ENCODE peak calls at places on chromosomes 5 and 9, in nine cellular contexts. E, P, S, A, G, Q, V, F and J are unnamed samples.

GRCh38 chr9:631596-631995 is 209.9 kb upstream of the DMRT1 start:
- DNase-seq in E (no peak), P (no peak), S (no peak), A (no peak), G (no peak), Q (no peak), V (no peak), F (peak; percentile 16), J (no peak)

GRCh38 chr5:138662599-138662998 is 87.4 kb upstream of the HSPA9 start:
- DNase-seq in E (no peak), P (no peak), S (no peak), A (no peak), G (no peak), Q (no peak), V (no peak), F (no peak), J (no peak)

GRCh38 chr9:3992924-3993323 is 306.9 kb downstream of the GLIS3 start:
- DNase-seq in E (no peak), P (peak; percentile 8), S (no peak), A (no peak), G (no peak), Q (peak; percentile 36), V (no peak), F (no peak), J (no peak)

GRCh38 chr5:14305045-14305444 is 161.9 kb downstream of the TRIO start:
- DNase-seq in E (no peak), P (no peak), S (no peak), A (no peak), G (peak; percentile 70), Q (peak; percentile 14), V (no peak), F (peak; percentile 24), J (no peak)

GRCh38 chr9:111966851-111967250 is 70.2 kb downstream of the UGCG start:
- DNase-seq in E (no peak), P (no peak), S (no peak), A (no peak), G (no peak), Q (no peak), V (no peak), F (no peak), J (no peak)

GRCh38 chr9:17005085-17005484 is 129.8 kb upstream of the CNTLN start:
- DNase-seq in E (peak; percentile 50), P (peak; percentile 56), S (peak; percentile 81), A (no peak), G (no peak), Q (peak; percentile 41), V (peak; percentile 55), F (no peak), J (no peak)

GRCh38 chr9:86706391-86706790 is 240.9 kb downstream of the GAS1 start:
- DNase-seq in E (no peak), P (no peak), S (no peak), A (no peak), G (no peak), Q (no peak), V (no peak), F (no peak), J (no peak)

GRCh38 chr9:18238254-18238653 is 235.7 kb upstream of the ADAMTSL1 start:
- DNase-seq in E (no peak), P (no peak), S (no peak), A (no peak), G (peak; percentile 73), Q (peak; percentile 17), V (no peak), F (no peak), J (no peak)

GRCh38 chr9:89021154-89021803 is 30.0 kb downstream of the S1PR3 start:
- DNase-seq in E (no peak), P (peak; percentile 72), S (no peak), A (no peak), G (peak; percentile 63), Q (peak; percentile 70), V (no peak), F (peak; percentile 41), J (no peak)

GRCh38 chr9:33517373-33517772 is 6.7 kb upstream of the ANKRD18B start:
- DNase-seq in E (peak; percentile 21), P (no peak), S (no peak), A (no peak), G (peak; percentile 44), Q (no peak), V (no peak), F (no peak), J (no peak)

GRCh38 chr9:22105005-22105722 is 96.1 kb upstream of the CDKN2B start:
- DNase-seq in E (no peak), P (no peak), S (no peak), A (no peak), G (no peak), Q (no peak), V (no peak), F (no peak), J (no peak)

DNA sequence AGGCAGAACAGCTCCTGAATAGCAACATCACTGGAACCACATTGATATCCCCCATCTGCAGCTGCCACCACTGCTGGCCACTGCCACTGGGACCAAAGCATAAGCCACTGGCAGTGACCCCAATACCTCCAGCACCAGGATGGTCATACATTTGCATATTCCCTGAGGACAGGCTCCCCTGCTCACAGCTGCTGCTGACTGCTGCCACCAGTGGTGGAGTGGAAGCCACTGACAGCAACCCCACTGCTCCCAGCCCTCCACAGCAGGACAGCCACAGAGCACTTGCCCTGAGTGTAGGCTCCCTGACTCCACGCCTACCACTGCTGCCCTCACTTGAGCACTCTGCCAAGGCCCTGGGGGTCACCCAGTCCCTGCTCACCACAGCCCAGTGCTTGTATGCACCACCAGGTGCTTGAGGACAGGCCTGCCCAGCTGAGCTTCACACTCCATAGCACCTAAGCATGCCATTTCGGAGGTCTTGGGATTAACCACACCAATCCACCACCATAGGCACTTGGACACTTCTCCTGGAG is 327.4 kb upstream of the RPS23 start:
- DNase-seq in E (no peak), P (no peak), S (no peak), A (no peak), G (no peak), Q (no peak), V (no peak), F (no peak), J (no peak)
- TF ChIP-seq CTCF in E (no peak), P (no peak), S (no peak), A (no peak), G (no peak), Q (no peak), V (no peak), F (no peak), J (no peak)

GRCh38 chr5:82599692-82600091 is 321.5 kb upstream of the RPS23 start:
- DNase-seq in E (no peak), P (no peak), S (no peak), A (no peak), G (no peak), Q (no peak), V (no peak), F (no peak), J (no peak)

GRCh38 chr5:82595083-82595482 is 316.9 kb upstream of the RPS23 start:
- DNase-seq in E (no peak), P (no peak), S (no peak), A (no peak), G (no peak), Q (no peak), V (no peak), F (no peak), J (no peak)

GRCh38 chr5:82599030-82599429 is 320.9 kb upstream of the RPS23 start:
- DNase-seq in E (no peak), P (no peak), S (no peak), A (no peak), G (no peak), Q (no peak), V (no peak), F (no peak), J (no peak)

GRCh38 chr5:82594097-82594496 is 315.9 kb upstream of the RPS23 start:
- DNase-seq in E (no peak), P (no peak), S (no peak), A (no peak), G (no peak), Q (no peak), V (no peak), F (no peak), J (no peak)

DNA sequence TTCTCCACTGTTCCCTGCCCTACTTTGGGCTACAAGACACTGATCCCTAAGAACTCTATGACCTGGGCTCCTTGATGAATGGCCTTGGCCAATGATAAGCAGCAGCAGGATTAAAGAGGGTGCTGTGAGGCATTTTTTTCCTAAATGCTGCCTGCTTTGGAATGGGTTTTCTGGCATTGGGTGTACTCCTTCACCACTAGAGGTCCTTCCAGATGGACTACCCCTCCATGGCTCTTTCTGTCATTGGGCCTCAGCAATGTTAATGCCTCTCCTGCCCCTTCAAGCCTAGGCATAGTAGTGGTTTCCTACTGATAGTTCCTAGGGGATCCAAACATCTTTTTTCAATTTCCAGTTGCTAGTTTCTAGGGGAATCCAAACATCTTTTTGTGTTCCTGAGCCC is 319.3 kb upstream of the RPS23 start:
- DNase-seq in E (no peak), P (no peak), S (no peak), A (no peak), G (no peak), Q (no peak), V (peak; percentile 60), F (no peak), J (no peak)
- TF ChIP-seq CTCF in E (no peak), P (no peak), S (no peak), A (peak; percentile 24), G (no peak), Q (peak; percentile 31), V (peak; percentile 72), F (no peak), J (no peak)

GRCh38 chr5:172901788-172902496 is 57.3 kb upstream of the RPL26L1 start:
- DNase-seq in E (no peak), P (peak; percentile 54), S (peak; percentile 76), A (no peak), G (peak; percentile 49), Q (no peak), V (no peak), F (peak; percentile 40), J (no peak)
- TF ChIP-seq CTCF in E (no peak), P (no peak), S (no peak), A (no peak), G (no peak), Q (no peak), V (no peak), F (no peak), J (no peak)

GRCh38 chr9:97284798-97285197 is 22.7 kb upstream of the CCDC180 start:
- DNase-seq in E (no peak), P (no peak), S (no peak), A (no peak), G (no peak), Q (no peak), V (no peak), F (no peak), J (no peak)
- TF ChIP-seq CTCF in E (no peak), P (no peak), S (no peak), A (peak; percentile 46), G (peak; percentile 15), Q (no peak), V (peak; percentile 39), F (no peak), J (no peak)